ENCODE peak calls at places on chromosomes 6 and 20, in four cellular contexts. One of them, this sample, is unnamed.

GRCh38 chr6:74519172-74519571 is 686.7 kb downstream of the COL12A1 start:
- DNase-seq in pancreas: no peak
- DNase-seq in left ventricle myocardium inferior: no peak
- DNase-seq in CD8-positive, alpha-beta T cell: no peak
- DNase-seq in this sample: no peak

GRCh38 chr6:109008537-109008950 is 86.1 kb downstream of the SESN1 start:
- DNase-seq in left ventricle myocardium inferior: no peak
- DNase-seq in CD8-positive, alpha-beta T cell: no peak
- DNase-seq in pancreas: no peak
- DNase-seq in this sample: no peak

GRCh38 chr20:44416082-44416715 is 59.5 kb upstream of the TTPAL start:
- DNase-seq in CD8-positive, alpha-beta T cell: no peak
- DNase-seq in left ventricle myocardium inferior: no peak
- DNase-seq in pancreas: no peak
- DNase-seq in this sample: no peak

GRCh38 chr20:49768204-49769124 is 44.2 kb upstream of the SLC9A8 start:
- DNase-seq in pancreas: no peak
- DNase-seq in left ventricle myocardium inferior: no peak
- DNase-seq in CD8-positive, alpha-beta T cell: no peak
- DNase-seq in this sample: no peak

GRCh38 chr6:120274547-120274946 is 925.0 kb upstream of the MAN1A1 start:
- DNase-seq in left ventricle myocardium inferior: no peak
- DNase-seq in CD8-positive, alpha-beta T cell: no peak
- DNase-seq in pancreas: no peak
- DNase-seq in this sample: no peak

GRCh38 chr6:144248470-144249301 is 36.4 kb upstream of the UTRN start:
- DNase-seq in pancreas: no peak
- DNase-seq in left ventricle myocardium inferior: no peak
- DNase-seq in CD8-positive, alpha-beta T cell: no peak
- DNase-seq in this sample: no peak

GRCh38 chr6:47261191-47261590 is 48.5 kb downstream of the TNFRSF21 start:
- DNase-seq in CD8-positive, alpha-beta T cell: no peak
- DNase-seq in left ventricle myocardium inferior: no peak
- DNase-seq in pancreas: no peak
- DNase-seq in this sample: no peak

GRCh38 chr20:38581013-38581412 is at the start of gene ADIG:
- DNase-seq in pancreas: no peak
- DNase-seq in left ventricle myocardium inferior: peak; percentile 60
- DNase-seq in CD8-positive, alpha-beta T cell: no peak
- DNase-seq in this sample: no peak

GRCh38 chr6:41580690-41581089 is 34.5 kb downstream of the FOXP4 start:
- DNase-seq in pancreas: no peak
- DNase-seq in left ventricle myocardium inferior: no peak
- DNase-seq in CD8-positive, alpha-beta T cell: no peak
- DNase-seq in this sample: no peak

GRCh38 chr6:73802366-73802765 is 106.4 kb downstream of the CD109 start:
- DNase-seq in pancreas: no peak
- DNase-seq in CD8-positive, alpha-beta T cell: no peak
- DNase-seq in left ventricle myocardium inferior: no peak
- DNase-seq in this sample: no peak

GRCh38 chr6:46217671-46218131 is 46.9 kb upstream of the ENPP5 start:
- DNase-seq in left ventricle myocardium inferior: peak; percentile 27
- DNase-seq in pancreas: no peak
- DNase-seq in CD8-positive, alpha-beta T cell: no peak
- DNase-seq in this sample: no peak

GRCh38 chr20:32441638-32442037 is 83.5 kb downstream of the ASXL1 start:
- DNase-seq in CD8-positive, alpha-beta T cell: no peak
- DNase-seq in left ventricle myocardium inferior: no peak
- DNase-seq in pancreas: no peak
- DNase-seq in this sample: no peak

GRCh38 chr6:135195045-135195444 is 13.9 kb downstream of the MYB start:
- DNase-seq in pancreas: no peak
- DNase-seq in CD8-positive, alpha-beta T cell: no peak
- DNase-seq in left ventricle myocardium inferior: no peak
- DNase-seq in this sample: no peak

GRCh38 chr6:158808918-158809678 is 10.1 kb downstream of the EZR start:
- DNase-seq in left ventricle myocardium inferior: no peak
- DNase-seq in CD8-positive, alpha-beta T cell: peak; percentile 73
- DNase-seq in pancreas: no peak
- DNase-seq in this sample: no peak

GRCh38 chr6:169592558-169592957 is 109.3 kb downstream of the WDR27 start:
- DNase-seq in CD8-positive, alpha-beta T cell: no peak
- DNase-seq in pancreas: no peak
- DNase-seq in left ventricle myocardium inferior: no peak
- DNase-seq in this sample: no peak

GRCh38 chr20:10639762-10640556 is 33.8 kb downstream of the JAG1 start:
- DNase-seq in pancreas: no peak
- DNase-seq in CD8-positive, alpha-beta T cell: no peak
- DNase-seq in left ventricle myocardium inferior: no peak
- DNase-seq in this sample: no peak

GRCh38 chr20:431012-431904 is 23.2 kb downstream of the RBCK1 start:
- DNase-seq in pancreas: peak; percentile 71
- DNase-seq in left ventricle myocardium inferior: peak; percentile 50
- DNase-seq in CD8-positive, alpha-beta T cell: peak; percentile 32
- DNase-seq in this sample: peak; percentile 71

GRCh38 chr6:71466362-71466761 is 177.8 kb downstream of the OGFRL1 start:
- DNase-seq in pancreas: no peak
- DNase-seq in left ventricle myocardium inferior: no peak
- DNase-seq in CD8-positive, alpha-beta T cell: no peak
- DNase-seq in this sample: no peak

GRCh38 chr6:125711013-125711675 is 38.3 kb upstream of the HEY2 start:
- DNase-seq in CD8-positive, alpha-beta T cell: no peak
- DNase-seq in pancreas: no peak
- DNase-seq in left ventricle myocardium inferior: no peak
- DNase-seq in this sample: no peak

GRCh38 chr6:160733045-160733646 is 31.1 kb downstream of the PLG start:
- DNase-seq in left ventricle myocardium inferior: no peak
- DNase-seq in CD8-positive, alpha-beta T cell: no peak
- DNase-seq in pancreas: no peak
- DNase-seq in this sample: no peak

GRCh38 chr6:143465546-143465945 is 14.9 kb downstream of the PEX3 start:
- DNase-seq in left ventricle myocardium inferior: no peak
- DNase-seq in pancreas: no peak
- DNase-seq in CD8-positive, alpha-beta T cell: no peak
- DNase-seq in this sample: no peak

GRCh38 chr6:146709036-146709622 is 110.4 kb downstream of the ADGB start:
- DNase-seq in pancreas: no peak
- DNase-seq in left ventricle myocardium inferior: no peak
- DNase-seq in CD8-positive, alpha-beta T cell: no peak
- DNase-seq in this sample: no peak

GRCh38 chr20:33940701-33941100 is 53.0 kb upstream of the RALY start:
- DNase-seq in pancreas: no peak
- DNase-seq in CD8-positive, alpha-beta T cell: no peak
- DNase-seq in left ventricle myocardium inferior: no peak
- DNase-seq in this sample: no peak

GRCh38 chr6:73942581-73942980 is 246.6 kb downstream of the CD109 start:
- DNase-seq in left ventricle myocardium inferior: no peak
- DNase-seq in pancreas: no peak
- DNase-seq in CD8-positive, alpha-beta T cell: no peak
- DNase-seq in this sample: no peak

GRCh38 chr6:19833947-19834346 is 3.2 kb upstream of the ID4 start:
- DNase-seq in pancreas: no peak
- DNase-seq in left ventricle myocardium inferior: no peak
- DNase-seq in CD8-positive, alpha-beta T cell: no peak
- DNase-seq in this sample: no peak

GRCh38 chr6:88982720-88983119 is 19.3 kb upstream of the RNGTT start:
- DNase-seq in pancreas: no peak
- DNase-seq in left ventricle myocardium inferior: no peak
- DNase-seq in CD8-positive, alpha-beta T cell: no peak
- DNase-seq in this sample: no peak

GRCh38 chr6:16420715-16421461 is 182.5 kb downstream of the GMPR start:
- DNase-seq in CD8-positive, alpha-beta T cell: peak; percentile 53
- DNase-seq in left ventricle myocardium inferior: no peak
- DNase-seq in pancreas: no peak
- DNase-seq in this sample: peak; percentile 32

GRCh38 chr20:34954905-34955231 is 738 bp downstream of the GSS start:
- DNase-seq in pancreas: no peak
- DNase-seq in left ventricle myocardium inferior: no peak
- DNase-seq in CD8-positive, alpha-beta T cell: no peak
- DNase-seq in this sample: peak; percentile 62

GRCh38 chr6:168150551-168151444 is 71.8 kb upstream of the FRMD1 start:
- DNase-seq in pancreas: no peak
- DNase-seq in left ventricle myocardium inferior: no peak
- DNase-seq in CD8-positive, alpha-beta T cell: no peak
- DNase-seq in this sample: peak; percentile 64

GRCh38 chr6:70459235-70459634 is 45.9 kb downstream of the FAM135A start:
- DNase-seq in pancreas: no peak
- DNase-seq in left ventricle myocardium inferior: no peak
- DNase-seq in CD8-positive, alpha-beta T cell: no peak
- DNase-seq in this sample: no peak

DNA sequence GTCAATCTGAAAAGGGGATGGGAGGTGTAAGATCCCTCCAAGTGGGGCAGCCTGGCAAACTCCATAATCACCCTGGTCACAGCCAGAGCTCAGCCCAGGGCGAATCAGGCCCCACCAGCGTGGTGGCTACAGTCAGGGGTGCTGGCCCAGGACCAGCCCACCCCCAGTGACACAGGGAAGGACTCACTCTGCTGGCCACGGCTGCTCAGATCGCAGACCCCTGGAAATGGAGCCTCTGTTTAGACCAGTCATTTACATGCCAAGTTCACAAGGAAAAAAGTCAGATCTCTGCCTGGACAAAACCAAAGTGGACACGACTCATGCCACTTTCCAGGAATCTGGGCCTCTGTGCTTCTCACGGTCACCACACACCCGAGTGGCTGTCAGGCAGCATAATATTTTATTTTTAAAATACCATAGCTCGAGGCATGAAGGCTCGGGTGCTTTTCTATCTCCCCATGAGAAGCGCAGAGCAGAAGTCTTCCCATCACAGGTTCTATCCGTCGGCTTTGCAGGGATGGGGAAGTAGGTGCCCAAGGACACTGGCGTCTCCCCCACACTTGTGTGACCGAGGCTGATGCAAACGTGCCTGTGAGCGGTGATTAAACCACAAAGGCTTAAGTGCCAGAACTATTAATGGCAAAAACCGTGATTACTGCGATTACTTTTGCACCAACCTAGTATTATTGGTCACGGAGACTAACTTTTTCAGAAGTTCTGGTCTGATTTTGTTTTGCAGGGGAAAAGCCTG is 13.0 kb downstream of the PXDC1 start:
- DNase-seq in pancreas: no peak
- DNase-seq in CD8-positive, alpha-beta T cell: no peak
- DNase-seq in left ventricle myocardium inferior: no peak
- DNase-seq in this sample: no peak
- H3K36me3 ChIP-seq in pancreas: peaks cover 2% of the 10 kb centered on the region
- H3K36me3 ChIP-seq in CD8-positive, alpha-beta T cell: no peaks in the 10 kb centered on the region
- H3K36me3 ChIP-seq in left ventricle myocardium inferior: peaks cover 42% of the 10 kb centered on the region
- H3K36me3 ChIP-seq in this sample: no peaks in the 10 kb centered on the region

GRCh38 chr6:157020398-157021266 is 243.5 kb downstream of the ARID1B start:
- DNase-seq in left ventricle myocardium inferior: peak; percentile 66
- DNase-seq in pancreas: peak; percentile 79
- DNase-seq in CD8-positive, alpha-beta T cell: peak; percentile 57
- DNase-seq in this sample: no peak
- H3K36me3 ChIP-seq in left ventricle myocardium inferior: no peaks in the 10 kb centered on the region
- H3K36me3 ChIP-seq in pancreas: no peaks in the 10 kb centered on the region
- H3K36me3 ChIP-seq in CD8-positive, alpha-beta T cell: no peaks in the 10 kb centered on the region
- H3K36me3 ChIP-seq in this sample: peaks cover 6% of the 10 kb centered on the region

GRCh38 chr20:16620961-16621360 is 47.7 kb upstream of the KIF16B start:
- DNase-seq in left ventricle myocardium inferior: no peak
- DNase-seq in pancreas: no peak
- DNase-seq in CD8-positive, alpha-beta T cell: no peak
- DNase-seq in this sample: no peak

GRCh38 chr20:16619953-16620352 is 46.7 kb upstream of the KIF16B start:
- DNase-seq in CD8-positive, alpha-beta T cell: no peak
- DNase-seq in left ventricle myocardium inferior: no peak
- DNase-seq in pancreas: no peak
- DNase-seq in this sample: no peak

GRCh38 chr20:16622501-16622900 is 49.3 kb upstream of the KIF16B start:
- DNase-seq in CD8-positive, alpha-beta T cell: no peak
- DNase-seq in pancreas: no peak
- DNase-seq in left ventricle myocardium inferior: no peak
- DNase-seq in this sample: no peak

GRCh38 chr20:16621435-16622141 is 48.3 kb upstream of the KIF16B start:
- DNase-seq in pancreas: no peak
- DNase-seq in left ventricle myocardium inferior: no peak
- DNase-seq in CD8-positive, alpha-beta T cell: no peak
- DNase-seq in this sample: no peak

DNA sequence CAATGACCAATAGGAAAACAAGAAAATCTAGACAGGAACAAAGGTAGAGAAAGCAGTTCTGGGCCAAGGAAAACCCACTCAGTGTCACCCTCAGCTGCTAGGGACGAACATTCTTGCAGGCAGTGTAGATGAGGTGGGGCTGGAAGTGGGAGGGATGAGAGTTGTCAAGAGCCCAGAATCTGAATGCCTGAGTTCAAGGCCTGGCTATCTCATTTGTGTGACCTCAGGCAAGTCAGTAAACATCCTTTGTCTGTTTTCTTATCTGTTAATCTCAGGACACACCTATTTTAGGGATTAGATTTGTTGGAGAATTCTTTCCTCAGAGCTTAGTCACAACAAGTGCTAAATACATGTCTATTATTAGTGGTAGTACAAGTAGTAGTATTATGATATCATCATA is 50.9 kb upstream of the KIF16B start:
- DNase-seq in pancreas: no peak
- DNase-seq in left ventricle myocardium inferior: no peak
- DNase-seq in CD8-positive, alpha-beta T cell: no peak
- DNase-seq in this sample: no peak
- H3K36me3 ChIP-seq in pancreas: no peaks in the 10 kb centered on the region
- H3K36me3 ChIP-seq in left ventricle myocardium inferior: no peaks in the 10 kb centered on the region
- H3K36me3 ChIP-seq in CD8-positive, alpha-beta T cell: no peaks in the 10 kb centered on the region
- H3K36me3 ChIP-seq in this sample: no peaks in the 10 kb centered on the region

GRCh38 chr20:18781509-18781908 is 32.1 kb upstream of the SCP2D1 start:
- DNase-seq in left ventricle myocardium inferior: no peak
- DNase-seq in CD8-positive, alpha-beta T cell: no peak
- DNase-seq in pancreas: no peak
- DNase-seq in this sample: no peak
- H3K36me3 ChIP-seq in left ventricle myocardium inferior: no peaks in the 10 kb centered on the region
- H3K36me3 ChIP-seq in CD8-positive, alpha-beta T cell: no peaks in the 10 kb centered on the region
- H3K36me3 ChIP-seq in pancreas: no peaks in the 10 kb centered on the region
- H3K36me3 ChIP-seq in this sample: no peaks in the 10 kb centered on the region

GRCh38 chr20:3010985-3011723 is 32.3 kb upstream of the GNRH2 start:
- DNase-seq in left ventricle myocardium inferior: no peak
- DNase-seq in CD8-positive, alpha-beta T cell: no peak
- DNase-seq in pancreas: no peak
- DNase-seq in this sample: no peak
- H3K36me3 ChIP-seq in left ventricle myocardium inferior: peaks cover 76% of the 10 kb centered on the region
- H3K36me3 ChIP-seq in CD8-positive, alpha-beta T cell: peaks cover 12% of the 10 kb centered on the region
- H3K36me3 ChIP-seq in pancreas: no peaks in the 10 kb centered on the region
- H3K36me3 ChIP-seq in this sample: no peaks in the 10 kb centered on the region

GRCh38 chr20:58985656-58986055 is 4.6 kb downstream of the NELFCD start:
- DNase-seq in left ventricle myocardium inferior: no peak
- DNase-seq in pancreas: peak; percentile 6
- DNase-seq in CD8-positive, alpha-beta T cell: no peak
- DNase-seq in this sample: no peak

GRCh38 chr20:58988565-58988882 is 7.5 kb downstream of the NELFCD start:
- DNase-seq in pancreas: peak; percentile 8
- DNase-seq in left ventricle myocardium inferior: no peak
- DNase-seq in CD8-positive, alpha-beta T cell: no peak
- DNase-seq in this sample: no peak

GRCh38 chr20:58987790-58988564 is 6.9 kb downstream of the NELFCD start:
- DNase-seq in pancreas: peak; percentile 21
- DNase-seq in CD8-positive, alpha-beta T cell: no peak
- DNase-seq in left ventricle myocardium inferior: no peak
- DNase-seq in this sample: no peak

GRCh38 chr20:58986286-58986967 is 5.4 kb downstream of the NELFCD start:
- DNase-seq in CD8-positive, alpha-beta T cell: no peak
- DNase-seq in pancreas: peak; percentile 20
- DNase-seq in left ventricle myocardium inferior: no peak
- DNase-seq in this sample: no peak

GRCh38 chr20:58986968-58987517 is 6.0 kb downstream of the NELFCD start:
- DNase-seq in CD8-positive, alpha-beta T cell: no peak
- DNase-seq in pancreas: peak; percentile 22
- DNase-seq in left ventricle myocardium inferior: no peak
- DNase-seq in this sample: no peak
- H3K36me3 ChIP-seq in CD8-positive, alpha-beta T cell: peaks cover 53% of the 10 kb centered on the region
- H3K36me3 ChIP-seq in pancreas: peaks cover 4% of the 10 kb centered on the region
- H3K36me3 ChIP-seq in left ventricle myocardium inferior: peaks cover 61% of the 10 kb centered on the region
- H3K36me3 ChIP-seq in this sample: peaks cover 13% of the 10 kb centered on the region